ENCODE peak calls at places on chromosomes 4 and X, in seven cellular contexts. M, F, Z, L, E, C and P are unnamed samples. For H3K4me1, the result is how much of the 10 kb centered on the place peaks cover.

GRCh38 chrX:71619193-71619592 is 882 bp upstream of the CXCR3 start:
- DNase-seq in M (no peak), F (no peak), Z (no peak), L (no peak), E (no peak), C (no peak), P (no peak)

GRCh38 chr4:16461362-16461761 is 235.1 kb upstream of the TAPT1 start:
- DNase-seq in M (no peak), F (no peak), Z (no peak), L (no peak), E (no peak), C (peak), P (no peak)

GRCh38 chr4:81460837-81461233 is 10.9 kb downstream of the RASGEF1B start:
- DNase-seq in M (no peak), F (no peak), Z (no peak), L (no peak), E (no peak), C (no peak), P (no peak)

GRCh38 chr4:124953059-124953850 is 240.7 kb upstream of the ANKRD50 start:
- DNase-seq in M (peak), F (no peak), Z (no peak), L (no peak), E (no peak), C (peak), P (no peak)

GRCh38 chr4:71240094-71240493 is 98.7 kb upstream of the SLC4A4 start:
- DNase-seq in M (no peak), F (no peak), Z (no peak), L (no peak), E (no peak), C (no peak), P (no peak)

GRCh38 chrX:145825896-145826295 is 8.3 kb downstream of the SLITRK2 start:
- DNase-seq in M (no peak), F (no peak), Z (no peak), L (no peak), E (no peak), C (no peak), P (no peak)

GRCh38 chr4:133130171-133130570 is 18.9 kb upstream of the PCDH10 start:
- DNase-seq in M (no peak), F (no peak), Z (no peak), L (no peak), E (peak), C (peak), P (peak)

GRCh38 chr4:154124539-154125255 is 335.8 kb upstream of the SFRP2 start:
- DNase-seq in M (peak), F (no peak), Z (no peak), L (no peak), E (peak), C (peak), P (no peak)

GRCh38 chrX:104166735-104167436 is 633 bp downstream of the FAM199X start:
- DNase-seq in M (no peak), F (no peak), Z (no peak), L (no peak), E (no peak), C (peak), P (peak)

GRCh38 chr4:140256941-140257340 is 103.0 kb upstream of the MAML3 start:
- DNase-seq in M (peak), F (no peak), Z (no peak), L (no peak), E (peak), C (peak), P (no peak)

GRCh38 chr4:142044271-142044670 is 407.9 kb downstream of the IL15 start:
- DNase-seq in M (peak), F (no peak), Z (no peak), L (no peak), E (no peak), C (no peak), P (peak)

GRCh38 chrX:108036298-108036973 is 8.4 kb upstream of the VSIG1 start:
- DNase-seq in M (peak), F (no peak), Z (no peak), L (no peak), E (no peak), C (peak), P (peak)

GRCh38 chr4:3451956-3452355 is 10.2 kb downstream of the HGFAC start:
- DNase-seq in M (peak), F (no peak), Z (no peak), L (no peak), E (no peak), C (peak), P (no peak)

GRCh38 chr4:17817027-17817426 is 6.2 kb downstream of the NCAPG start:
- DNase-seq in M (peak), F (no peak), Z (no peak), L (no peak), E (peak), C (peak), P (peak)

GRCh38 chr4:78150465-78150864 is 93.3 kb downstream of the FRAS1 start:
- DNase-seq in M (no peak), F (no peak), Z (no peak), L (no peak), E (no peak), C (no peak), P (no peak)

GRCh38 chrX:152844256-152844655 is 13.4 kb downstream of the NSDHL start:
- DNase-seq in M (no peak), F (no peak), Z (no peak), L (no peak), E (no peak), C (no peak), P (no peak)

GRCh38 chrX:110418220-110418856 is 59.7 kb downstream of the RTL9 start:
- DNase-seq in M (peak), F (no peak), Z (peak), L (no peak), E (no peak), C (peak), P (peak)

GRCh38 chr4:183008492-183008891 is 90.6 kb upstream of the WWC2 start:
- DNase-seq in M (no peak), F (peak), Z (peak), L (no peak), E (no peak), C (no peak), P (peak)

GRCh38 chr4:7691061-7691460 is 248.6 kb downstream of the AFAP1 start:
- DNase-seq in M (no peak), F (no peak), Z (no peak), L (no peak), E (no peak), C (no peak), P (no peak)

GRCh38 chrX:25555521-25555920 is 539.8 kb upstream of the ARX start:
- DNase-seq in M (no peak), F (no peak), Z (no peak), L (no peak), E (no peak), C (no peak), P (no peak)

GRCh38 chrX:19291086-19291485 is 52.6 kb upstream of the PDHA1 start:
- DNase-seq in M (no peak), F (no peak), Z (peak), L (no peak), E (no peak), C (no peak), P (peak)

GRCh38 chrX:150036181-150036580 is 97.9 kb upstream of the EOLA2 start:
- DNase-seq in M (peak), F (no peak), Z (no peak), L (no peak), E (peak), C (peak), P (no peak)

GRCh38 chr4:24853142-24853541 is 57.8 kb downstream of the SOD3 start:
- DNase-seq in M (peak), F (no peak), Z (no peak), L (no peak), E (no peak), C (peak), P (no peak)

GRCh38 chr4:89539374-89539773 is 231.8 kb upstream of the GPRIN3 start:
- DNase-seq in M (peak), F (no peak), Z (no peak), L (no peak), E (no peak), C (peak), P (peak)

GRCh38 chr4:118829107-118829506 is 6.8 kb downstream of the SEC24D start:
- DNase-seq in M (no peak), F (no peak), Z (no peak), L (no peak), E (no peak), C (no peak), P (no peak)

GRCh38 chr4:183438458-183439113 is 5.8 kb upstream of the CDKN2AIP start:
- DNase-seq in M (peak), F (no peak), Z (no peak), L (no peak), E (peak), C (peak), P (no peak)

GRCh38 chr4:135605096-135605495 is 1403.5 kb upstream of the PABPC4L start:
- DNase-seq in M (no peak), F (no peak), Z (no peak), L (no peak), E (no peak), C (no peak), P (peak)
- H2AK5ac ChIP-seq in M (no peak), F (no peak), Z (no peak), L (no peak), E (no peak), C (no peak), P (no peak)

GRCh38 chrX:9591496-9591895 is 126.6 kb downstream of the TBL1X start:
- DNase-seq in M (no peak), F (no peak), Z (no peak), L (no peak), E (no peak), C (no peak), P (no peak)

GRCh38 chrX:9595131-9595530 is 130.3 kb downstream of the TBL1X start:
- DNase-seq in M (peak), F (no peak), Z (no peak), L (no peak), E (no peak), C (peak), P (peak)

GRCh38 chrX:9597361-9598035 is 132.6 kb downstream of the TBL1X start:
- DNase-seq in M (no peak), F (no peak), Z (no peak), L (no peak), E (peak), C (no peak), P (no peak)

GRCh38 chrX:9596837-9597236 is 132.0 kb downstream of the TBL1X start:
- DNase-seq in M (no peak), F (no peak), Z (no peak), L (no peak), E (no peak), C (no peak), P (no peak)

GRCh38 chrX:9593756-9594155 is 128.9 kb downstream of the TBL1X start:
- DNase-seq in M (no peak), F (no peak), Z (no peak), L (no peak), E (no peak), C (no peak), P (no peak)
- H3K4me1 ChIP-seq in M (under half), F (under half), Z (under half), L (under half), E (under half), C (under half), P (under half)

GRCh38 chrX:37757082-37757481 is 22.8 kb upstream of the CYBB start:
- DNase-seq in M (no peak), F (no peak), Z (no peak), L (no peak), E (no peak), C (no peak), P (no peak)

GRCh38 chrX:37754518-37754917 is 25.3 kb upstream of the CYBB start:
- DNase-seq in M (no peak), F (no peak), Z (no peak), L (no peak), E (no peak), C (no peak), P (no peak)

GRCh38 chrX:37753384-37753783 is 26.5 kb upstream of the CYBB start:
- DNase-seq in M (no peak), F (no peak), Z (no peak), L (no peak), E (no peak), C (no peak), P (no peak)

GRCh38 chrX:37755073-37755472 is 24.8 kb upstream of the CYBB start:
- DNase-seq in M (no peak), F (no peak), Z (no peak), L (no peak), E (no peak), C (no peak), P (no peak)

GRCh38 chrX:37752941-37753340 is 26.9 kb upstream of the CYBB start:
- DNase-seq in M (no peak), F (no peak), Z (no peak), L (no peak), E (no peak), C (no peak), P (no peak)
- H2AK5ac ChIP-seq in M (no peak), F (no peak), Z (no peak), L (no peak), E (no peak), C (no peak), P (no peak)

DNA sequence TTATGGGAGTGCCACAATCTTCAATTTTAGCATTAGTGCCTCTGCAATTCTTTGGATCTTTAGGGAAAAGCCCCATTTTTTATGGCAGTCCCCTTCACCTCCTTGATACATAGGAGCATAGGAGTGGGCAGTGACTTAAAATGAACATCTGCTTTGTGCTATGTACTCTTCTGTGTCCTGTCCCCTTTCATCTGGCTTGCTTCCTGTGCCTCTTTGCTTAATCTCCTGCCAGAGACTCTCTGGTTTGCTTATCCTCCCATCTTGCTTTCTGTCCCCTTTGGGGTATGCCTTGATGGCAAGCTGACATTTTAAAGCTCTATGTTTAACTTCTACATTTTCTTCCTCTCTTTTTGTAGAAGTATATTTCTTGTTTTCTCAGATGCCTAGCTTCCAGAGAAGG is 12.3 kb downstream of the PGK1 start:
- DNase-seq in M (no peak), F (no peak), Z (no peak), L (no peak), E (no peak), C (no peak), P (no peak)
- H3K4me1 ChIP-seq in M (under half), F (under half), Z (under half), L (under half), E (under half), C (under half), P (under half)

DNA sequence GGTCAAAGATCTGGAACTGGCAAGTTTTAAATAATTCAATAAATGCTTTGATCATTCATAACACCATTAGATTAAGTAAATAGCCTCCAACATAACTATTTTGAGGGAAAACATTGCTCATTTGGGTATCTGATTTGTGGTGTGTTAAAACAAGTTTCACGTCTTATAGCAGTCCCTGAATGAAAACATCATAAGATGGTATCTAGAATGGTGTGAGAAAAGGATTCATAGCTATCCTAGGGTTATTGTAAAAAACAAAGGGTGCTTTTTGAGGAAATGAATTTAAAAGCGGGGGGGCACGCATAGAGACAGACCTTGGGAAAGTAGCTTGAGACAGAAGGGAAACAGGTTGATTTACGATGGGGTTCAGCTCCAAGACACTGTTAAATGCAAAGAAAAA is 710 bp upstream of the CXCL10 start:
- DNase-seq in M (no peak), F (no peak), Z (no peak), L (no peak), E (no peak), C (no peak), P (no peak)
- H2AK5ac ChIP-seq in M (no peak), F (no peak), Z (no peak), L (no peak), E (no peak), C (no peak), P (no peak)